ENCODE peak calls at places on chromosome 12, in nine cellular contexts. One of them, this sample, is unnamed.

GRCh38 chr12:53561590-53561953 is 54.3 kb upstream of the NPFF start:
- DNase-seq in IMR-90: peak; percentile 92
- DNase-seq in astrocyte of the spinal cord: peak; percentile 93
- DNase-seq in GM23338: no peak
- DNase-seq in fibroblast of lung: peak; percentile 88
- DNase-seq in cardiac fibroblast: peak; percentile 89
- DNase-seq in uterus: no peak
- DNase-seq in A549: peak; percentile 88
- DNase-seq in heart left ventricle: no peak
- DNase-seq in this sample: no peak

GRCh38 chr12:117093918-117094630 is 5.1 kb downstream of the TESC start:
- DNase-seq in heart left ventricle: no peak
- DNase-seq in uterus: no peak
- DNase-seq in astrocyte of the spinal cord: no peak
- DNase-seq in GM23338: no peak
- DNase-seq in fibroblast of lung: no peak
- DNase-seq in A549: no peak
- DNase-seq in IMR-90: no peak
- DNase-seq in cardiac fibroblast: no peak
- DNase-seq in this sample: no peak

GRCh38 chr12:65602579-65603295 is 221.5 kb upstream of the HMGA2 start:
- DNase-seq in heart left ventricle: peak; percentile 73
- DNase-seq in cardiac fibroblast: peak; percentile 96
- DNase-seq in IMR-90: peak; percentile 97
- DNase-seq in astrocyte of the spinal cord: peak; percentile 97
- DNase-seq in A549: peak; percentile 89
- DNase-seq in uterus: peak; percentile 59
- DNase-seq in GM23338: peak; percentile 89
- DNase-seq in fibroblast of lung: peak; percentile 97
- DNase-seq in this sample: no peak

GRCh38 chr12:85725991-85726390 is 110.2 kb downstream of the RASSF9 start:
- DNase-seq in IMR-90: no peak
- DNase-seq in uterus: no peak
- DNase-seq in GM23338: no peak
- DNase-seq in astrocyte of the spinal cord: no peak
- DNase-seq in fibroblast of lung: peak; percentile 6
- DNase-seq in heart left ventricle: no peak
- DNase-seq in cardiac fibroblast: peak; percentile 35
- DNase-seq in A549: peak; percentile 4
- DNase-seq in this sample: no peak

GRCh38 chr12:27498761-27499160 is 25.2 kb upstream of the PPFIBP1 start:
- DNase-seq in heart left ventricle: no peak
- DNase-seq in uterus: no peak
- DNase-seq in fibroblast of lung: peak; percentile 29
- DNase-seq in IMR-90: no peak
- DNase-seq in GM23338: no peak
- DNase-seq in astrocyte of the spinal cord: no peak
- DNase-seq in A549: no peak
- DNase-seq in cardiac fibroblast: peak; percentile 18
- DNase-seq in this sample: no peak

GRCh38 chr12:67091204-67091603 is 178.0 kb upstream of the CAND1 start:
- DNase-seq in fibroblast of lung: no peak
- DNase-seq in uterus: no peak
- DNase-seq in cardiac fibroblast: no peak
- DNase-seq in IMR-90: no peak
- DNase-seq in GM23338: no peak
- DNase-seq in astrocyte of the spinal cord: no peak
- DNase-seq in A549: no peak
- DNase-seq in heart left ventricle: no peak
- DNase-seq in this sample: no peak

GRCh38 chr12:96036765-96037455 is 1.5 kb upstream of the LTA4H start:
- DNase-seq in A549: no peak
- DNase-seq in IMR-90: peak; percentile 82
- DNase-seq in uterus: no peak
- DNase-seq in fibroblast of lung: peak; percentile 82
- DNase-seq in astrocyte of the spinal cord: peak; percentile 42
- DNase-seq in cardiac fibroblast: no peak
- DNase-seq in GM23338: no peak
- DNase-seq in heart left ventricle: no peak
- DNase-seq in this sample: no peak

GRCh38 chr12:31585271-31585670 is 5.7 kb downstream of the DENND5B start:
- DNase-seq in A549: peak; percentile 33
- DNase-seq in astrocyte of the spinal cord: peak; percentile 65
- DNase-seq in GM23338: no peak
- DNase-seq in heart left ventricle: no peak
- DNase-seq in fibroblast of lung: no peak
- DNase-seq in uterus: no peak
- DNase-seq in IMR-90: peak; percentile 63
- DNase-seq in cardiac fibroblast: peak; percentile 38
- DNase-seq in this sample: no peak

DNA sequence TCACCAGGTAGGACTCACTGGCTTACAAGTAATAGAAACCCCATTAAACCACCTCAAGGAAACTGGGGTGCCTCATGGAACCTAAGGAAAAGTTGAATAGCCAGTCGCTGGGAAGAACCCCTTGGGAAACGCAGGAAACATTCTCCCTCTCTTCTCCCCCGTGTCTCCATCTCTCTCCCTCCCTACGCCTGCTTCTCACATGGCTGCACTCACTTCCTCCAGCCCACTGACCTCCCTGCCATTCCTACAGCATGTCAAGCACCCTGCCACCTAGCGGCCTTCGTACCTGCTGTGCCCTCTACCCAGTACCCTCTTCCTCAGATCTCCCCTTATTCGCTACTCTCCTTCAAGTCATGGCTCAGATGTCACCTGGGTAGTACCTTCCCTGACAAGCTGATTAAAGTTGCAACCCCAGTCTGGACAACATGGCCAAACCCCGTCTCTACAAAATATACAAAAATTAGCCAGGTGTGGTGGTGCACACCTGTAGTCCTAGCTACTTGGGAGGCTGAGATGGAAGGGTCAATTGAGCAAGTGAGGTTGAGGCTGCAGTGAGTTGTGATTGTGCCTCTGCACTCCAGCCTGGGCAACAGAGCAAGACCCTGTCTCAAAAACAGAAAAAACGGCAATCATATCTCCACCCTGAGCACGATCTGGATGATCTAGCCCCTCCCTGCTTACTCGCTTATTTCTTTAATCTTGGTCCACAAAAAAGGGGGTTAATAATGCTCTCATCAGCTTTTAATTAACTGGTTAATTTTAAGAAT is 6.4 kb upstream of the DTX1 start:
- DNase-seq in heart left ventricle: no peak
- DNase-seq in uterus: no peak
- DNase-seq in fibroblast of lung: no peak
- DNase-seq in A549: peak; percentile 73
- DNase-seq in IMR-90: no peak
- DNase-seq in astrocyte of the spinal cord: no peak
- DNase-seq in GM23338: peak; percentile 79
- DNase-seq in cardiac fibroblast: peak; percentile 25
- DNase-seq in this sample: no peak
- TF ChIP-seq CTCF in heart left ventricle: peak; percentile 20
- TF ChIP-seq CTCF in uterus: no peak
- TF ChIP-seq CTCF in fibroblast of lung: no peak
- TF ChIP-seq CTCF in A549: peak; percentile 31
- TF ChIP-seq CTCF in IMR-90: peak; percentile 4
- TF ChIP-seq CTCF in astrocyte of the spinal cord: peak; percentile 37
- TF ChIP-seq CTCF in GM23338: peak; percentile 68
- TF ChIP-seq CTCF in cardiac fibroblast: peak; percentile 27
- TF ChIP-seq CTCF in this sample: no peak

DNA sequence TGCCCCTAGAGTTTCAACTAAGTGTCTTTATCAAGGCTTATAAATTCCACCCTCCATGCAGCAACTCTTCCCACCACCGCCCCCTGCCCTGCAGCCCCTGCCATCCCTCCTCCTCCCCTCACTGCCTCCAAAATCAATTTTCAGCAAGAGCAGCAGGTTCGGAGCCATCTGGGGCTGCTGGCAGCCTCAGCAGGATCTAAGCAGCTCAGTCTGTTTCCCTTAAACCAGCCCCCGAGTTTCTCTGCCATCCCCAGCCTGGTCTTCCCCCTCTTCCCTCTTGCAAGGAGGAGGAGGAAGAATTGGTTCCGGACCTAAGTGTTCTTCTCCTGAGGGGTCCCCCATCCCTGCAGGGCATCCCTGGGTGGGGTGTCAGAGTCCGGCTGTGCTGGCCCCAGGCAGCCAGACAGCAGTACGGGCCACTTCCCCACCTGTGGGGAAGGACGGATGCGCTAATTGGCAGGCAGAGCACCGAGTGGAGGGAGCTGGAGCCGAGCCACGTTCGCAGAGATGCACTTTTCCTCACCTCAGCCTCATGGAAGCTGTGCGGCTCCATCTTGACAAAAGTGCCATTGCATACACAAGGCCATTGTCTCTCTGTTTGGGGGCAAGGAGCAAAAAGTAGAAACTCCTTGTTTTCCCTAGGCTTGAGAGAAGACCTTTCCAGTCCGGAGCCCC is 189.3 kb downstream of the KCNA5 start:
- DNase-seq in A549: no peak
- DNase-seq in uterus: no peak
- DNase-seq in fibroblast of lung: no peak
- DNase-seq in heart left ventricle: no peak
- DNase-seq in astrocyte of the spinal cord: no peak
- DNase-seq in IMR-90: no peak
- DNase-seq in GM23338: no peak
- DNase-seq in cardiac fibroblast: no peak
- DNase-seq in this sample: no peak
- TF ChIP-seq CTCF in A549: no peak
- TF ChIP-seq CTCF in uterus: no peak
- TF ChIP-seq CTCF in fibroblast of lung: no peak
- TF ChIP-seq CTCF in heart left ventricle: no peak
- TF ChIP-seq CTCF in astrocyte of the spinal cord: no peak
- TF ChIP-seq CTCF in IMR-90: no peak
- TF ChIP-seq CTCF in GM23338: no peak
- TF ChIP-seq CTCF in cardiac fibroblast: no peak
- TF ChIP-seq CTCF in this sample: no peak

GRCh38 chr12:112122823-112123690 is 2.3 kb upstream of the TRAFD1 start:
- DNase-seq in cardiac fibroblast: peak; percentile 76
- DNase-seq in heart left ventricle: no peak
- DNase-seq in IMR-90: peak; percentile 98
- DNase-seq in astrocyte of the spinal cord: peak; percentile 60
- DNase-seq in uterus: no peak
- DNase-seq in A549: peak; percentile 64
- DNase-seq in fibroblast of lung: peak; percentile 98
- DNase-seq in GM23338: no peak
- DNase-seq in this sample: no peak

GRCh38 chr12:112126000-112126431 is 656 bp downstream of the TRAFD1 start:
- DNase-seq in fibroblast of lung: no peak
- DNase-seq in cardiac fibroblast: no peak
- DNase-seq in heart left ventricle: peak; percentile 24
- DNase-seq in A549: no peak
- DNase-seq in IMR-90: no peak
- DNase-seq in GM23338: peak; percentile 23
- DNase-seq in uterus: no peak
- DNase-seq in astrocyte of the spinal cord: peak; percentile 25
- DNase-seq in this sample: no peak

GRCh38 chr12:112124918-112125249 is 476 bp upstream of the TRAFD1 start:
- DNase-seq in GM23338: no peak
- DNase-seq in heart left ventricle: no peak
- DNase-seq in IMR-90: no peak
- DNase-seq in astrocyte of the spinal cord: no peak
- DNase-seq in A549: no peak
- DNase-seq in cardiac fibroblast: no peak
- DNase-seq in fibroblast of lung: no peak
- DNase-seq in uterus: no peak
- DNase-seq in this sample: no peak

GRCh38 chr12:112126916-112127315 is 1.6 kb downstream of the TRAFD1 start:
- DNase-seq in uterus: no peak
- DNase-seq in fibroblast of lung: peak; percentile 17
- DNase-seq in heart left ventricle: no peak
- DNase-seq in A549: no peak
- DNase-seq in GM23338: no peak
- DNase-seq in IMR-90: peak; percentile 59
- DNase-seq in cardiac fibroblast: no peak
- DNase-seq in astrocyte of the spinal cord: no peak
- DNase-seq in this sample: no peak

DNA sequence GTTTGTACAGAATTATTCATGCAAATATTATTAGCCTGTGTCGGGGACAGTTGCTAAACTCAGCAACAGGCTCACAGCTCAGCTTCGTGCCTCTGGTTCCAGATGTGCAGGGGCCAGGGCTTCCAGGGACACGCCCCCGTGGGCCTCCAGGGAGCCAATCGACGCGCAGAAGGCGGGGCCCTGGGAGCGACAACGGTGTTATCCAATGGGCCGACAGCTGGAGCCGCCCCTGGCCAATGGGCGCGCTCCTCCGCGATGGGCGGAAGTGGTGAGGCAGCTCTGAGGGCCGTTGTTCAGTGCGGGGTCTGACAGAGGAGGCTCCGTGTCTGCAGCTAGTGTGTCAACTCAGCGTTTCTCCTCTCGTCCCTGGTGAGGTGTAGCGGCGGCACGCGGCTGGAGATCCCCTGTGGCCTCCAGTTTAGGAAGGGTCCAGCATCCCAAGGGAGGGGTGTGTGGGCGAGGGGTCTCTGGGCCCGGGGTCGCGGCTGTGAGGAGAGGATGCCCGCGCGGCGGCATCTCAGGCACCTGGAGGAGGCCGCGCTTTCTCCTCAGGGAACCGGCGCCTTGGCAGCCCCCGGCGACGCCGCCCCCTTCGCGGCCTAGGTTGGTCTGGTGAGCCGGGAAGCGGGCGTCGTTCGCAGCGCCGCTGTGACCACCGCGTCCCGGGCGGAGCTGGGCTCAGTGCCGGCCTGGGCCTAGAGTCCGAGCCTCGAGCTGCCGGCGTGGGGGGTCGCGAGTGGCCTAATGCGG is at the start of gene TRAFD1:
- DNase-seq in A549: peak; percentile 97
- DNase-seq in fibroblast of lung: peak; percentile 97
- DNase-seq in astrocyte of the spinal cord: peak; percentile 97
- DNase-seq in GM23338: peak; percentile 98
- DNase-seq in IMR-90: peak; percentile 96
- DNase-seq in cardiac fibroblast: peak; percentile 98
- DNase-seq in uterus: peak; percentile 99
- DNase-seq in heart left ventricle: peak; percentile 100
- DNase-seq in this sample: peak; percentile 96
- TF ChIP-seq CTCF in A549: no peak
- TF ChIP-seq CTCF in fibroblast of lung: no peak
- TF ChIP-seq CTCF in astrocyte of the spinal cord: no peak
- TF ChIP-seq CTCF in GM23338: no peak
- TF ChIP-seq CTCF in IMR-90: no peak
- TF ChIP-seq CTCF in cardiac fibroblast: no peak
- TF ChIP-seq CTCF in uterus: no peak
- TF ChIP-seq CTCF in heart left ventricle: no peak
- TF ChIP-seq CTCF in this sample: no peak

DNA sequence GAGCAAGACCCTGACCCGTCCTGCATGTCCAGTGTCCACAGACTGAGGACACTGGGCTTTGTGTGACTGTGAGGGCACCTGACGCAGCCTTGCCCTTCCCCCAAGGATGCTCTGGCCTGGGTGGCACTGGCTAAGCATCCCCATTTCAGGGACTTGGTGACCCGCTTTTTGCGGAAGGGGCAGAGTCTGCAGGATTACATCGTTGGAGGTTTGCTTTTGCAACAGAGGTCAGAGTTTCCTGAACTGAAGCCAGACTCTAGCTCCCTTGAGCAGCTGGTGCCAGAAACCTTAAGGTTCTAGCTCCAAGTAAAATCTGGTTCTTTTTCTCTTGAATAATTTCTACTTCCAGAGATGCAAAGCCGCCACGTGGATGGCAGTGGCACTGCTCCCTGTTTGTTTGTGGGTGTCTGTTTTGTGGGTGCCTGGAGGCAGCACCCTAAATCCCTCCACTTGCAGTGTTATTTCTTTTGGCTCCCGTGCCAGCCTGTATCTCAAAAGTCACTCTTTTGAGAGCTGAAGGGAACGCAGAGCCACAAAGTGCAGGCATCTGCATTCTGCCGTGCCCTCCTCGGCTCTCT is 184.7 kb downstream of the TSPAN9 start:
- DNase-seq in cardiac fibroblast: peak; percentile 63
- DNase-seq in fibroblast of lung: peak; percentile 70
- DNase-seq in A549: no peak
- DNase-seq in uterus: peak; percentile 31
- DNase-seq in IMR-90: peak; percentile 28
- DNase-seq in GM23338: no peak
- DNase-seq in heart left ventricle: no peak
- DNase-seq in astrocyte of the spinal cord: no peak
- DNase-seq in this sample: no peak
- TF ChIP-seq CTCF in cardiac fibroblast: peak; percentile 29
- TF ChIP-seq CTCF in fibroblast of lung: peak; percentile 37
- TF ChIP-seq CTCF in A549: no peak
- TF ChIP-seq CTCF in uterus: no peak
- TF ChIP-seq CTCF in IMR-90: peak; percentile 3
- TF ChIP-seq CTCF in GM23338: peak; percentile 14
- TF ChIP-seq CTCF in heart left ventricle: no peak
- TF ChIP-seq CTCF in astrocyte of the spinal cord: peak; percentile 13
- TF ChIP-seq CTCF in this sample: no peak

This sample was measured in activated B cell treated with CpG ODN at 0.5 μM for 24 hours.